ENCODE peak calls at places on chromosome 4, in four cellular contexts. One of them, this sample, is unnamed.

GRCh38 chr4:44351069-44351468 is 97.5 kb downstream of the KCTD8 start:
- DNase-seq in nephron progenitor cell: no peak
- DNase-seq in neural crest cell: no peak
- DNase-seq in colonic mucosa: no peak
- DNase-seq in this sample: peak

GRCh38 chr4:148574502-148574901 is 132.3 kb upstream of the NR3C2 start:
- DNase-seq in nephron progenitor cell: no peak
- DNase-seq in neural crest cell: no peak
- DNase-seq in colonic mucosa: no peak
- DNase-seq in this sample: peak

GRCh38 chr4:24991015-24991414 is 39.7 kb downstream of the LGI2 start:
- DNase-seq in nephron progenitor cell: no peak
- DNase-seq in neural crest cell: no peak
- DNase-seq in colonic mucosa: no peak
- DNase-seq in this sample: no peak

GRCh38 chr4:145797278-145797677 is 117.3 kb downstream of the C4orf51 start:
- DNase-seq in nephron progenitor cell: no peak
- DNase-seq in neural crest cell: no peak
- DNase-seq in colonic mucosa: no peak
- DNase-seq in this sample: peak

GRCh38 chr4:120105472-120105871 is 38.8 kb upstream of the MAD2L1 start:
- DNase-seq in nephron progenitor cell: no peak
- DNase-seq in neural crest cell: no peak
- DNase-seq in colonic mucosa: no peak
- DNase-seq in this sample: no peak

GRCh38 chr4:170423137-170423536 is 333.4 kb upstream of the AADAT start:
- DNase-seq in nephron progenitor cell: no peak
- DNase-seq in neural crest cell: no peak
- DNase-seq in colonic mucosa: no peak
- DNase-seq in this sample: no peak

GRCh38 chr4:15341733-15342300 is 86.0 kb upstream of the C1QTNF7 start:
- DNase-seq in nephron progenitor cell: no peak
- DNase-seq in neural crest cell: no peak
- DNase-seq in colonic mucosa: no peak
- DNase-seq in this sample: peak

GRCh38 chr4:125550769-125551168 is 236.0 kb downstream of the FAT4 start:
- DNase-seq in nephron progenitor cell: no peak
- DNase-seq in neural crest cell: no peak
- DNase-seq in colonic mucosa: no peak
- DNase-seq in this sample: no peak

GRCh38 chr4:153342751-153343552 is 1.5 kb upstream of the MND1 start:
- DNase-seq in nephron progenitor cell: no peak
- DNase-seq in neural crest cell: no peak
- DNase-seq in colonic mucosa: no peak
- DNase-seq in this sample: no peak

GRCh38 chr4:179372746-179373145 is 1930.5 kb upstream of the AGA start:
- DNase-seq in nephron progenitor cell: no peak
- DNase-seq in neural crest cell: no peak
- DNase-seq in colonic mucosa: no peak
- DNase-seq in this sample: no peak

GRCh38 chr4:7276538-7276937 is 84.2 kb downstream of the SORCS2 start:
- DNase-seq in nephron progenitor cell: no peak
- DNase-seq in neural crest cell: no peak
- DNase-seq in colonic mucosa: no peak
- DNase-seq in this sample: peak

GRCh38 chr4:13266687-13267086 is 217.5 kb downstream of the RAB28 start:
- DNase-seq in nephron progenitor cell: no peak
- DNase-seq in neural crest cell: no peak
- DNase-seq in colonic mucosa: no peak
- DNase-seq in this sample: no peak

GRCh38 chr4:33696066-33696465 is 2548.2 kb downstream of the ARAP2 start:
- DNase-seq in nephron progenitor cell: no peak
- DNase-seq in neural crest cell: no peak
- DNase-seq in colonic mucosa: no peak
- DNase-seq in this sample: no peak

GRCh38 chr4:83639849-83640493 is 104.1 kb downstream of the GPAT3 start:
- DNase-seq in nephron progenitor cell: peak
- DNase-seq in neural crest cell: peak
- DNase-seq in colonic mucosa: peak
- DNase-seq in this sample: peak

GRCh38 chr4:153931804-153932203 is 142.9 kb upstream of the SFRP2 start:
- DNase-seq in nephron progenitor cell: no peak
- DNase-seq in neural crest cell: no peak
- DNase-seq in colonic mucosa: no peak
- DNase-seq in this sample: no peak

GRCh38 chr4:15882675-15883086 is 55.9 kb downstream of the FGFBP1 start:
- DNase-seq in nephron progenitor cell: peak
- DNase-seq in neural crest cell: peak
- DNase-seq in colonic mucosa: peak
- DNase-seq in this sample: peak

GRCh38 chr4:2823671-2824328 is 19.8 kb upstream of the ADD1 start:
- DNase-seq in nephron progenitor cell: no peak
- DNase-seq in neural crest cell: no peak
- DNase-seq in colonic mucosa: no peak
- DNase-seq in this sample: no peak

GRCh38 chr4:87956501-87956900 is 19.0 kb upstream of the SPP1 start:
- DNase-seq in nephron progenitor cell: no peak
- DNase-seq in neural crest cell: no peak
- DNase-seq in colonic mucosa: no peak
- DNase-seq in this sample: no peak

GRCh38 chr4:16123356-16124084 is 39.7 kb upstream of the PROM1 start:
- DNase-seq in nephron progenitor cell: no peak
- DNase-seq in neural crest cell: no peak
- DNase-seq in colonic mucosa: peak
- DNase-seq in this sample: no peak

GRCh38 chr4:112817933-112818921 is 181.3 kb downstream of the LARP7 start:
- DNase-seq in nephron progenitor cell: peak
- DNase-seq in neural crest cell: peak
- DNase-seq in colonic mucosa: peak
- DNase-seq in this sample: peak

GRCh38 chr4:38663021-38663800 is 788 bp upstream of the KLF3 start:
- DNase-seq in nephron progenitor cell: peak
- DNase-seq in neural crest cell: peak
- DNase-seq in colonic mucosa: peak
- DNase-seq in this sample: peak

GRCh38 chr4:1096841-1097240 is 16.5 kb downstream of the RNF212 start:
- DNase-seq in nephron progenitor cell: no peak
- DNase-seq in neural crest cell: no peak
- DNase-seq in colonic mucosa: peak
- DNase-seq in this sample: no peak

GRCh38 chr4:1978741-1979476 is 29.9 kb downstream of the NELFA start:
- DNase-seq in nephron progenitor cell: no peak
- DNase-seq in neural crest cell: no peak
- DNase-seq in colonic mucosa: no peak
- DNase-seq in this sample: no peak

GRCh38 chr4:616911-617643 is 8.3 kb upstream of the PDE6B start:
- DNase-seq in nephron progenitor cell: no peak
- DNase-seq in neural crest cell: no peak
- DNase-seq in colonic mucosa: no peak
- DNase-seq in this sample: no peak

GRCh38 chr4:170849969-170850368 is 760.2 kb upstream of the AADAT start:
- DNase-seq in nephron progenitor cell: no peak
- DNase-seq in neural crest cell: no peak
- DNase-seq in colonic mucosa: no peak
- DNase-seq in this sample: no peak

GRCh38 chr4:94171616-94172015 is 36.0 kb upstream of the SMARCAD1 start:
- DNase-seq in nephron progenitor cell: no peak
- DNase-seq in neural crest cell: no peak
- DNase-seq in colonic mucosa: no peak
- DNase-seq in this sample: no peak

GRCh38 chr4:173528378-173529321 is 1.4 kb downstream of the HAND2 start:
- DNase-seq in nephron progenitor cell: peak
- DNase-seq in neural crest cell: no peak
- DNase-seq in colonic mucosa: no peak
- DNase-seq in this sample: peak

GRCh38 chr4:157143365-157143764 is 67.4 kb downstream of the GLRB start:
- DNase-seq in nephron progenitor cell: no peak
- DNase-seq in neural crest cell: no peak
- DNase-seq in colonic mucosa: no peak
- DNase-seq in this sample: no peak

GRCh38 chr4:155526452-155527169 is 140.0 kb upstream of the GUCY1A1 start:
- DNase-seq in nephron progenitor cell: no peak
- DNase-seq in neural crest cell: no peak
- DNase-seq in colonic mucosa: no peak
- DNase-seq in this sample: peak

GRCh38 chr4:74109894-74110605 is 11.1 kb upstream of the CXCL2 start:
- DNase-seq in nephron progenitor cell: no peak
- DNase-seq in neural crest cell: no peak
- DNase-seq in colonic mucosa: no peak
- DNase-seq in this sample: no peak

GRCh38 chr4:89847571-89848325 is 10.8 kb upstream of the SNCA start:
- DNase-seq in nephron progenitor cell: peak
- DNase-seq in neural crest cell: no peak
- DNase-seq in colonic mucosa: no peak
- DNase-seq in this sample: peak

This sample was measured in left kidney.